ENCODE peak calls at places on chromosomes 1 and 21, in eight cellular contexts. One of them, this sample, is unnamed.

GRCh38 chr1:202587859-202588480 is 122.3 kb downstream of the SYT2 start:
- DNase-seq in brain microvascular endothelial cell: no peak
- DNase-seq in activated T-cell treated with anti-CD3 and anti-CD28 coated beads for 1 hour: no peak
- DNase-seq in activated T-helper 2 cell treated with anti-CD3 and anti-CD28 coated beads, Interferon-gamma antibody, Interleukin-2, Interleukin-4, amounts not matched to agents 10 μg/mL and 5 μg/mL and 100 μg/mL, durations not matched to agents 14 hours and 24 hours and 36 hours: no peak
- DNase-seq in RWPE1: no peak
- DNase-seq in type B pancreatic cell: no peak
- DNase-seq in left ventricle myocardium inferior: no peak
- DNase-seq in EL: no peak
- DNase-seq in this sample: no peak

GRCh38 chr1:225466848-225467192 is 39.0 kb upstream of the LBR start:
- DNase-seq in brain microvascular endothelial cell: no peak
- DNase-seq in activated T-cell treated with anti-CD3 and anti-CD28 coated beads for 1 hour: no peak
- DNase-seq in activated T-helper 2 cell treated with anti-CD3 and anti-CD28 coated beads, Interferon-gamma antibody, Interleukin-2, Interleukin-4, amounts not matched to agents 10 μg/mL and 5 μg/mL and 100 μg/mL, durations not matched to agents 14 hours and 24 hours and 36 hours: no peak
- DNase-seq in RWPE1: no peak
- DNase-seq in type B pancreatic cell: no peak
- DNase-seq in left ventricle myocardium inferior: no peak
- DNase-seq in EL: no peak
- DNase-seq in this sample: no peak

GRCh38 chr1:241640867-241641542 is 836 bp upstream of the CHML start:
- DNase-seq in brain microvascular endothelial cell: no peak
- DNase-seq in activated T-cell treated with anti-CD3 and anti-CD28 coated beads for 1 hour: no peak
- DNase-seq in activated T-helper 2 cell treated with anti-CD3 and anti-CD28 coated beads, Interferon-gamma antibody, Interleukin-2, Interleukin-4, amounts not matched to agents 10 μg/mL and 5 μg/mL and 100 μg/mL, durations not matched to agents 14 hours and 24 hours and 36 hours: no peak
- DNase-seq in RWPE1: no peak
- DNase-seq in type B pancreatic cell: no peak
- DNase-seq in left ventricle myocardium inferior: no peak
- DNase-seq in EL: no peak
- DNase-seq in this sample: no peak

GRCh38 chr1:203686091-203686632 is 59.5 kb downstream of the ATP2B4 start:
- DNase-seq in brain microvascular endothelial cell: no peak
- DNase-seq in activated T-cell treated with anti-CD3 and anti-CD28 coated beads for 1 hour: no peak
- DNase-seq in activated T-helper 2 cell treated with anti-CD3 and anti-CD28 coated beads, Interferon-gamma antibody, Interleukin-2, Interleukin-4, amounts not matched to agents 10 μg/mL and 5 μg/mL and 100 μg/mL, durations not matched to agents 14 hours and 24 hours and 36 hours: no peak
- DNase-seq in RWPE1: no peak
- DNase-seq in type B pancreatic cell: no peak
- DNase-seq in left ventricle myocardium inferior: no peak
- DNase-seq in EL: no peak
- DNase-seq in this sample: peak

GRCh38 chr1:2554621-2555387 is 1.4 kb upstream of the TNFRSF14 start:
- DNase-seq in brain microvascular endothelial cell: no peak
- DNase-seq in activated T-cell treated with anti-CD3 and anti-CD28 coated beads for 1 hour: peak
- DNase-seq in activated T-helper 2 cell treated with anti-CD3 and anti-CD28 coated beads, Interferon-gamma antibody, Interleukin-2, Interleukin-4, amounts not matched to agents 10 μg/mL and 5 μg/mL and 100 μg/mL, durations not matched to agents 14 hours and 24 hours and 36 hours: peak
- DNase-seq in RWPE1: no peak
- DNase-seq in type B pancreatic cell: no peak
- DNase-seq in left ventricle myocardium inferior: no peak
- DNase-seq in EL: no peak
- DNase-seq in this sample: no peak

GRCh38 chr1:234230414-234230862 is 142.8 kb upstream of the COA6 start:
- DNase-seq in brain microvascular endothelial cell: no peak
- DNase-seq in activated T-cell treated with anti-CD3 and anti-CD28 coated beads for 1 hour: no peak
- DNase-seq in activated T-helper 2 cell treated with anti-CD3 and anti-CD28 coated beads, Interferon-gamma antibody, Interleukin-2, Interleukin-4, amounts not matched to agents 10 μg/mL and 5 μg/mL and 100 μg/mL, durations not matched to agents 14 hours and 24 hours and 36 hours: no peak
- DNase-seq in RWPE1: no peak
- DNase-seq in type B pancreatic cell: no peak
- DNase-seq in left ventricle myocardium inferior: no peak
- DNase-seq in EL: no peak
- DNase-seq in this sample: no peak

GRCh38 chr1:162671664-162672415 is 39.6 kb downstream of the DDR2 start:
- DNase-seq in brain microvascular endothelial cell: no peak
- DNase-seq in activated T-cell treated with anti-CD3 and anti-CD28 coated beads for 1 hour: no peak
- DNase-seq in activated T-helper 2 cell treated with anti-CD3 and anti-CD28 coated beads, Interferon-gamma antibody, Interleukin-2, Interleukin-4, amounts not matched to agents 10 μg/mL and 5 μg/mL and 100 μg/mL, durations not matched to agents 14 hours and 24 hours and 36 hours: no peak
- DNase-seq in RWPE1: no peak
- DNase-seq in type B pancreatic cell: no peak
- DNase-seq in left ventricle myocardium inferior: no peak
- DNase-seq in EL: no peak
- DNase-seq in this sample: no peak

GRCh38 chr1:34785231-34785874 is 4.3 kb downstream of the GJB3 start:
- DNase-seq in brain microvascular endothelial cell: no peak
- DNase-seq in activated T-cell treated with anti-CD3 and anti-CD28 coated beads for 1 hour: no peak
- DNase-seq in activated T-helper 2 cell treated with anti-CD3 and anti-CD28 coated beads, Interferon-gamma antibody, Interleukin-2, Interleukin-4, amounts not matched to agents 10 μg/mL and 5 μg/mL and 100 μg/mL, durations not matched to agents 14 hours and 24 hours and 36 hours: no peak
- DNase-seq in RWPE1: no peak
- DNase-seq in type B pancreatic cell: peak
- DNase-seq in left ventricle myocardium inferior: no peak
- DNase-seq in EL: no peak
- DNase-seq in this sample: no peak

GRCh38 chr21:44428281-44428942 is 26.9 kb upstream of the LRRC3 start:
- DNase-seq in brain microvascular endothelial cell: no peak
- DNase-seq in activated T-cell treated with anti-CD3 and anti-CD28 coated beads for 1 hour: peak
- DNase-seq in activated T-helper 2 cell treated with anti-CD3 and anti-CD28 coated beads, Interferon-gamma antibody, Interleukin-2, Interleukin-4, amounts not matched to agents 10 μg/mL and 5 μg/mL and 100 μg/mL, durations not matched to agents 14 hours and 24 hours and 36 hours: peak
- DNase-seq in RWPE1: peak
- DNase-seq in type B pancreatic cell: peak
- DNase-seq in left ventricle myocardium inferior: no peak
- DNase-seq in EL: peak
- DNase-seq in this sample: no peak

GRCh38 chr1:153532161-153532560 is 3.6 kb downstream of the S100A6 start:
- DNase-seq in brain microvascular endothelial cell: no peak
- DNase-seq in activated T-cell treated with anti-CD3 and anti-CD28 coated beads for 1 hour: no peak
- DNase-seq in activated T-helper 2 cell treated with anti-CD3 and anti-CD28 coated beads, Interferon-gamma antibody, Interleukin-2, Interleukin-4, amounts not matched to agents 10 μg/mL and 5 μg/mL and 100 μg/mL, durations not matched to agents 14 hours and 24 hours and 36 hours: peak
- DNase-seq in RWPE1: no peak
- DNase-seq in type B pancreatic cell: no peak
- DNase-seq in left ventricle myocardium inferior: no peak
- DNase-seq in EL: no peak
- DNase-seq in this sample: no peak